ENCODE peak calls at places on chromosomes 5 and 9, in six cellular contexts. T is trophoblast cell, V is mesendoderm, L is IMR-90, E is H1, I is H9. O is an unnamed sample.

GRCh38 chr5:135110941-135111596 is 77.0 kb upstream of the PITX1 start:
- DNase-seq in I (no peak), V (no peak), L (no peak), T (peak), E (no peak), O (no peak)

GRCh38 chr9:1979815-1980367 is 35.3 kb upstream of the SMARCA2 start:
- DNase-seq in L (peak), T (peak), V (no peak), E (no peak), I (no peak), O (no peak)

GRCh38 chr5:6941635-6942034 is 228.4 kb downstream of the TENT4A start:
- DNase-seq in I (no peak), V (no peak), E (no peak), L (no peak), T (no peak), O (no peak)

GRCh38 chr9:76230961-76231360 is 163.3 kb downstream of the RFK start:
- DNase-seq in E (no peak), V (no peak), I (no peak), T (no peak), L (peak), O (no peak)

GRCh38 chr9:123316053-123316718 is 39.8 kb upstream of the CRB2 start:
- DNase-seq in T (peak), I (no peak), E (no peak), L (no peak), V (no peak), O (no peak)

GRCh38 chr9:69546265-69546664 is 125.9 kb downstream of the APBA1 start:
- DNase-seq in L (peak), E (no peak), T (no peak), I (peak), V (peak), O (no peak)

GRCh38 chr5:168328804-168329203 is 37.4 kb downstream of the WWC1 start:
- DNase-seq in I (peak), L (peak), E (no peak), T (no peak), V (peak), O (no peak)

GRCh38 chr5:116318091-116318854 is 233.4 kb downstream of the COMMD10 start:
- DNase-seq in I (no peak), T (peak), L (no peak), E (no peak), V (no peak), O (no peak)

GRCh38 chr5:169265888-169266287 is 35.1 kb downstream of the SLIT3 start:
- DNase-seq in T (peak), V (peak), E (no peak), L (peak), I (no peak), O (no peak)

GRCh38 chr9:91558879-91559278 is 135.2 kb upstream of the NFIL3 start:
- DNase-seq in E (no peak), I (no peak), T (peak), L (no peak), V (no peak), O (no peak)

GRCh38 chr5:76074487-76074886 is 8.7 kb upstream of the SV2C start:
- DNase-seq in E (no peak), L (no peak), I (peak), T (peak), V (peak), O (no peak)

GRCh38 chr5:37272564-37272963 is 23.4 kb upstream of the CPLANE1 start:
- DNase-seq in V (peak), E (no peak), T (peak), I (no peak), L (peak), O (no peak)

GRCh38 chr5:177588413-177588909 is 3.5 kb upstream of the TMED9 start:
- DNase-seq in T (no peak), L (no peak), I (no peak), V (no peak), E (no peak), O (no peak)

GRCh38 chr9:592225-592624 is 249.3 kb upstream of the DMRT1 start:
- DNase-seq in I (no peak), L (no peak), V (peak), E (no peak), T (no peak), O (no peak)

GRCh38 chr9:90793729-90794128 is 7.9 kb upstream of the SYK start:
- DNase-seq in I (no peak), E (no peak), T (peak), V (no peak), L (no peak), O (no peak)

GRCh38 chr5:124342027-124342471 is 404.4 kb downstream of the ZNF608 start:
- DNase-seq in L (peak), V (no peak), I (no peak), E (no peak), T (no peak), O (no peak)

GRCh38 chr9:96140401-96141180 is 161.4 kb downstream of the HSD17B3 start:
- DNase-seq in V (peak), T (no peak), E (no peak), L (no peak), I (peak), O (no peak)
- H3K4ac ChIP-seq in V (no peak), T (no peak), E (no peak), L (no peak), I (no peak), O (no peak)

GRCh38 chr9:129887210-129888084 is 52.2 kb downstream of the USP20 start:
- DNase-seq in V (no peak), L (peak), E (no peak), T (peak), I (no peak), O (no peak)

GRCh38 chr9:129884220-129885017 is 49.2 kb downstream of the USP20 start:
- DNase-seq in E (peak), I (peak), L (peak), V (peak), T (peak), O (peak)

GRCh38 chr9:129886226-129887174 is 51.2 kb downstream of the USP20 start:
- DNase-seq in V (no peak), T (peak), E (no peak), I (peak), L (no peak), O (no peak)

GRCh38 chr9:129885670-129886106 is 50.4 kb downstream of the USP20 start:
- DNase-seq in E (peak), V (peak), L (peak), T (peak), I (peak), O (peak)

GRCh38 chr9:129885018-129885669 is 49.9 kb downstream of the USP20 start:
- DNase-seq in L (no peak), T (peak), V (no peak), I (peak), E (no peak), O (no peak)
- H3K4ac ChIP-seq in L (peak), T (peak), V (no peak), I (no peak), E (peak), O (peak)

GRCh38 chr5:179766021-179766725 is 27.6 kb upstream of the LTC4S start:
- DNase-seq in I (no peak), L (peak), T (no peak), E (no peak), V (no peak), O (no peak)
- H3K4ac ChIP-seq in I (no peak), L (peak), T (peak), E (no peak), V (no peak), O (no peak)

GRCh38 chr5:149421834-149422233 is 42.7 kb upstream of the IL17B start:
- DNase-seq in I (no peak), T (peak), E (no peak), V (no peak), L (peak), O (no peak)

GRCh38 chr5:149421372-149421685 is 42.2 kb upstream of the IL17B start:
- DNase-seq in T (no peak), E (no peak), V (no peak), I (no peak), L (no peak), O (no peak)

GRCh38 chr5:149420509-149421371 is 41.6 kb upstream of the IL17B start:
- DNase-seq in I (no peak), L (peak), T (peak), E (no peak), V (no peak), O (no peak)

GRCh38 chr5:149423287-149424268 is 44.5 kb upstream of the IL17B start:
- DNase-seq in I (peak), T (no peak), L (peak), E (no peak), V (peak), O (no peak)

GRCh38 chr5:149422429-149423286 is 43.6 kb upstream of the IL17B start:
- DNase-seq in I (peak), L (peak), E (no peak), T (no peak), V (peak), O (no peak)
- H3K4ac ChIP-seq in I (no peak), L (peak), E (no peak), T (peak), V (no peak), O (no peak)

DNA sequence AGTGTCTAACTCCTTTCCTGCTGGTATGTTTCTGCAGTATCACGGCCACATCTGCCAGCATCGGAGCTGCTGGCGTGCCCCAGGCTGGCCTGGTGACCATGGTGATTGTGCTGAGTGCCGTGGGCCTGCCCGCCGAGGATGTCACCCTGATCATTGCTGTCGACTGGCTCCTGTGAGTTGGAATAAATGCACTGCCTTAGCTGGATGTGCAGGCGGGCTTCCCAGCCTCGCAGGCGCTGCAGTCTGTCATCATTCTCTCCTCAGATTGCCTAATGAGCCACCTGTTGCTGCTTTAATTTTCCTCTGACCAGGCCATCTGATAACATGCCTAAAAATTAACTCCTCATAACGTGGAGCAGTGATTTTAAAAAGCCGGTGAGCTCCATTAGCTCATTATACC is 79.1 kb upstream of the PLPP6 start:
- DNase-seq in I (no peak), L (no peak), T (peak), V (no peak), E (no peak), O (no peak)
- H3K4ac ChIP-seq in I (no peak), L (no peak), T (no peak), V (no peak), E (no peak), O (no peak)

DNA sequence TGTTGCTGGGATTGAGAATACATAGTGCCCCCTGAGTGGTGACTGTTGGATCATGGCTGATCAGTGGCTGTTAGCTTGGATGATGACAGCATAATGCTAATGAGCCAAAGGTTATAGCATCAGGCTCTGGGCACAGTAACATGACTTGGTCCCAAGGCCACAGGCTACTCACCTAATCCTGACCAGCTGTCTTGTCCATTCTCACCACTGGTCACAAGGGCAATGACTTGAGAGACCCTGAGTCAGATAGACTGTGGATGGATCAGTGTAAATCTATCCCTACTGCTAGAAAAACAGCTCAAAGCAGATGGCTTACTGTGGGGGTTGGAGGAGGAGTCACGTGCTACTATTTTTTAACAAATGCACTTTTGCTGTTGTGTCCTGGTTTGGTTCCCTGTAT is 74.7 kb downstream of the AOPEP start:
- DNase-seq in E (no peak), L (peak), V (no peak), T (no peak), I (no peak), O (no peak)
- H3K4ac ChIP-seq in E (no peak), L (peak), V (no peak), T (no peak), I (no peak), O (no peak)

GRCh38 chr9:100457517-100457916 is 15.4 kb upstream of the TMEFF1 start:
- DNase-seq in E (no peak), T (no peak), L (no peak), V (no peak), I (no peak), O (no peak)
- H3K4ac ChIP-seq in E (no peak), T (no peak), L (no peak), V (no peak), I (no peak), O (no peak)

GRCh38 chr9:136656339-136656738 is 6.4 kb upstream of the EGFL7 start:
- DNase-seq in E (no peak), T (no peak), V (no peak), L (no peak), I (no peak), O (no peak)
- H3K4ac ChIP-seq in E (no peak), T (no peak), V (no peak), L (no peak), I (no peak), O (no peak)

GRCh38 chr9:121071356-121071755 is 3.4 kb upstream of the CNTRL start:
- DNase-seq in T (no peak), E (no peak), V (no peak), I (no peak), L (no peak), O (no peak)

GRCh38 chr9:121073038-121073437 is 1.7 kb upstream of the CNTRL start:
- DNase-seq in L (peak), T (no peak), V (no peak), E (no peak), I (no peak), O (no peak)

GRCh38 chr9:121075251-121076036 is 689 bp downstream of the CNTRL start:
- DNase-seq in V (peak), E (no peak), T (peak), L (peak), I (no peak), O (no peak)

DNA sequence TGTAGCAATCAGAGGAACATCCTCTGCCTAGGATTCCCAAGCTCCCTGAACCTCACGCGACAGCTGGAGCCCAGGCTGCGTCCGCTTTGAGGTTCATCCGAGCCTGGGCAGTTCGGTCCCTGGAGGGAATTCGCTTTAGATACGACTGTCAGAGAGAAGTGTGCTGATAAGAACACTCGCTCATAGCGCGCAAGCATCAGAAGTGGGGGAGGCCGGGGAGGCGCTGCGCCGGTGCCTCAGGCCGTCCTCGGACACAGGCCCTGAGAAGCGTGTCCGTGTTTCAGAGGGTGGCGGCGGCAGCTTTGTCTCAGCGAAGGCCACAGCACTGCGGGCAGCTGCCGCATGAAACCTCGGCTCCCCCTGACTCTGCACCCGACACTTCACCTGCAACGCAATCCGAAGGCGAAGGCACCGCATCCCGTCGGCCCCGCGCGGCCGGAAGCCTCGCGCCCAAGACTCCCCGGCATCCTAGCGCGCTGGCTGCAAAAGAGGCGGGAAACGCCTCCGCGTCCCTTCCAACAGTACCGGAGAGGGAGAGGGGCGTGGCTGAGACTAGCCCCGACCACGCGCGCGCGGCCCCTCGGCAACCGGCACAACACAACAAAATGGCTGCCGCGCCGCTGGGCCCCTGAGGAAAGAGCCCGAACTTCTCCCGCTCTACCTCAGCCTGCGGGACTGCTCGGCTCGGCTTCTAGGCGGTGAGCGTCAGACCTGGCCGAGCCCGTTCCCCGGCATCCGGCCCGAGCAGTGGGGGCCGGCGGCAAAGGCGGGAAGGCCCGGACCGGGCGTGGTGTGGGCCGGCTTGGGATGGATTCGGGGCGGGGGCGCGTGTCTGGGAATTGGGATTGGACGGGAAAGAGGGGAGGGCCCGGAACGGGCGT is at the start of gene CNTRL:
- DNase-seq in L (peak), V (peak), I (peak), E (peak), T (peak), O (peak)
- H3K4ac ChIP-seq in L (peak), V (no peak), I (no peak), E (peak), T (no peak), O (no peak)

O was measured in neuronal stem cell.